ENCODE peak calls at places on chromosomes 16 and 17, in ten cellular contexts. H is DND-41; T is GM12864; D is Ammon's horn; P is stimulated activated CD4-positive, alpha-beta T cell treated with anti-CD3 and anti-CD28 coated beads, TNF-alpha, amount 100 ng/mL, for 4 hours; B is T-helper 1 cell; A is NCI-H2081; K is BJ; S is Panc1; Q is activated CD4-positive, alpha-beta T cell treated with anti-CD3 and anti-CD28 coated beads, Interleukin-2, amount 50 U/mL, for 1 hour. G is an unnamed sample.

GRCh38 chr17:35894206-35894605 is 14.0 kb upstream of the CCL5 start:
- DNase-seq in K (no peak), A (no peak), B (no peak), S (no peak), D (no peak), T (no peak), H (no peak), Q (no peak), P (no peak), G (no peak)

GRCh38 chr17:29073045-29073444 is 30.1 kb downstream of the PIPOX start:
- DNase-seq in P (no peak), D (no peak), B (no peak), T (no peak), S (no peak), A (no peak), Q (no peak), K (no peak), H (no peak), G (no peak)

GRCh38 chr17:64028874-64029464 is 8.5 kb upstream of the ICAM2 start:
- DNase-seq in S (no peak), B (peak; percentile 48), T (peak; percentile 52), A (peak; percentile 68), Q (peak; percentile 73), H (peak; percentile 71), P (peak; percentile 40), D (peak; percentile 61), K (no peak), G (no peak)

GRCh38 chr16:87330257-87330624 is 13.0 kb upstream of the C16orf95 start:
- DNase-seq in K (no peak), T (no peak), B (no peak), P (no peak), A (no peak), S (no peak), H (no peak), Q (no peak), D (no peak), G (no peak)

GRCh38 chr16:79168321-79168720 is 432.2 kb downstream of the MAF start:
- DNase-seq in S (no peak), K (no peak), Q (no peak), B (no peak), D (no peak), H (no peak), P (no peak), A (no peak), T (no peak), G (no peak)

GRCh38 chr17:44865921-44866320 is 18.2 kb downstream of the HIGD1B start:
- DNase-seq in T (no peak), D (no peak), K (peak; percentile 44), P (no peak), Q (no peak), B (no peak), A (no peak), H (no peak), S (no peak), G (no peak)

GRCh38 chr17:66441012-66441703 is 138.7 kb downstream of the PRKCA start:
- DNase-seq in K (no peak), D (peak; percentile 41), H (no peak), B (no peak), A (no peak), S (no peak), T (peak; percentile 55), P (no peak), Q (no peak), G (peak; percentile 21)

GRCh38 chr16:20504418-20504817 is 53.1 kb downstream of the ACSM2A start:
- DNase-seq in P (no peak), T (no peak), B (no peak), A (no peak), K (no peak), S (no peak), Q (no peak), H (no peak), D (no peak), G (no peak)

GRCh38 chr16:85935957-85936760 is 37.2 kb downstream of the IRF8 start:
- DNase-seq in D (peak; percentile 51), A (no peak), S (no peak), Q (peak; percentile 60), P (no peak), K (no peak), T (peak; percentile 89), B (no peak), H (peak; percentile 8), G (no peak)

GRCh38 chr17:22270381-22270780 is 578.1 kb downstream of the KCNJ18 start:
- DNase-seq in H (no peak), S (no peak), Q (no peak), K (no peak), D (no peak), B (no peak), P (no peak), T (no peak), A (no peak), G (no peak)

GRCh38 chr16:24045641-24046040 is 209.9 kb downstream of the PRKCB start:
- DNase-seq in T (no peak), Q (no peak), H (no peak), P (no peak), B (no peak), K (no peak), D (peak; percentile 65), A (peak; percentile 32), S (no peak), G (no peak)

GRCh38 chr17:35801583-35802224 is 6.3 kb upstream of the MMP28 start:
- DNase-seq in B (no peak), P (no peak), A (peak; percentile 49), D (peak; percentile 88), T (no peak), K (no peak), Q (peak; percentile 8), S (no peak), H (peak; percentile 67), G (no peak)